ENCODE peak calls at places on chromosome 6, in ten cellular contexts. R is psoas muscle, A is neural crest cell, H is A549, C is dorsolateral prefrontal cortex, S is HepG2, G is right atrium auricular region, X is nephron progenitor cell, V is Peyer's patch, L is H1. B is an unnamed sample.

GRCh38 chr6:166112580-166112979 is 55.1 kb downstream of the TBXT start:
- DNase-seq in S (peak), X (no peak), V (no peak), C (no peak), R (no peak), L (no peak), H (peak), G (no peak), A (no peak), B (peak)

GRCh38 chr6:165877773-165878172 is 214.7 kb upstream of the PDE10A start:
- DNase-seq in V (no peak), H (no peak), C (no peak), R (no peak), L (no peak), S (no peak), A (no peak), G (no peak), X (no peak), B (no peak)

GRCh38 chr6:38579010-38579628 is 60.6 kb downstream of the BTBD9 start:
- DNase-seq in C (no peak), R (no peak), G (no peak), A (no peak), X (no peak), H (no peak), L (no peak), S (no peak), V (no peak), B (no peak)

GRCh38 chr6:114024746-114025145 is 53.8 kb upstream of the HDAC2 start:
- DNase-seq in H (no peak), R (no peak), L (no peak), C (no peak), V (no peak), S (no peak), A (no peak), G (no peak), X (no peak), B (peak)

GRCh38 chr6:16684896-16685554 is 76.2 kb downstream of the ATXN1 start:
- DNase-seq in C (no peak), G (no peak), X (no peak), V (no peak), L (no peak), H (peak), S (no peak), R (no peak), A (no peak), B (peak)

GRCh38 chr6:17583811-17584210 is 16.3 kb upstream of the FAM8A1 start:
- DNase-seq in X (no peak), V (no peak), R (no peak), A (no peak), H (no peak), C (no peak), L (no peak), S (no peak), G (no peak), B (peak)

GRCh38 chr6:26420607-26421235 is 18.6 kb downstream of the BTN3A1 start:
- DNase-seq in R (no peak), V (no peak), G (no peak), A (peak), X (peak), C (no peak), S (peak), H (peak), L (no peak), B (peak)

GRCh38 chr6:168035661-168036616 is 38.5 kb downstream of the KIF25 start:
- DNase-seq in X (no peak), G (no peak), R (no peak), L (no peak), V (no peak), H (peak), S (no peak), C (no peak), A (no peak), B (peak)

DNA sequence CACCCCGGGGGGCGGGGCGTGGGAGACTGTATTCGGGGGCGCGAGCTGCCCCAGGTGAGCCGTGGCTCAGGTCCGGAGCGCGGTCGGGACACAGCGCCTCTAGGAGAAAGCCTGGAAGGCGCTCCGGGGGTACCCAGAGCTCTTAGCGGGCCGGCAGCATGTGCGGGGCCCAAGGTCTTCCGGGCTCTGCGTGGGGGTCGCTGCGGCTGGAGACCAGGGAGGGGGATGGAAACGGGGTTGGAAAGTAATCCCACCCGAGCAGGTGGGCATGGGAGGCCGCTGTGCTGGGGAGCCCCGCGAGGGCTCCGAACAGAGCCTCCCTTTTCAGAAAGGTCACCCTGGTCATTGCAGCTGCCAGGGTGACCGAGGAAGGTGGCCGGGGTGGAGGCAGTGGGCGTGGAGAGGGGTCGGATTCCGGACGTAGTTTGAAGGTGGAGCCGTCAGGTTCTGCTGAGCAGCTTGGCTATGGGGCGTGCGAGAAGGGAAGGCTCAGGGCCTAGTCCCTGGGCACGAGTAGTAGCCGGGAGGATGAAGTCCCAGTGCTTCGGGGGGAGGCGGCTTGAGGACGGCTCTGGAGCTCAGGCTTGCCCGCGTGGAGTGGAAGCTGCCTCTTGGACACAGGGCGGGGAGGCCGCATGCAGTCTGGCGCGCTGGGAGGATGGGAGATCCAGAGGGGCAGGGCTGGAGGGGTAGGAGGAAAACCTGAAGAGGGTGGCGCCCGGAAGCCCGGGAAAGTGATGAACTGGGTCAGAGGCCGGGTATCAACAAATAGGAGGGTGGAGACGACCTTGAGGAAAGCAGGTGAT is at the start of gene SIRT5:
- DNase-seq in X (peak), V (peak), A (peak), S (peak), C (peak), G (peak), H (peak), L (peak), R (peak), B (peak)
- TF ChIP-seq CTCF in X (no peak), V (no peak), A (no peak), S (peak), C (no peak), G (no peak), H (no peak), L (no peak), R (no peak), B (no peak)

DNA sequence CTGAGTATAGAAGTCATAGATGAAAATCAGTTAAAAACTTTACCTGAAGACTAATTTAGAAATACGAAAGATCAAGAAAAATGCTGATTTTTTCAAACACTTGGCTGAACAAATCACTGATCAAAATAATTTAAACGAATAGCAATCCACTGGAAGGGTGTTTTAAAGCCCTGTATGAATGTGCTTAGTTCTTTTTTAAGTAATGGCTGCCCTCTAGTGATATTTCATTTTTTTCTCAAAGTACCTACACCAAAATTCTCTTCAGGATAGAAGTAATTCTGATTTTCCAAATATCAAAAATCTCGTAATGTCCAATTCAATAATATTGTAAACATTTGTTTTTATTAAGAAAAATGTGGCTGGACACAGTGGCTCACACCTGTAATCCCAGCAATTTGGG is 32.5 kb downstream of the AKAP7 start:
- DNase-seq in S (no peak), A (no peak), C (no peak), X (no peak), G (no peak), V (no peak), L (no peak), R (no peak), H (no peak), B (no peak)
- TF ChIP-seq CTCF in S (peak), A (peak), C (peak), X (no peak), G (peak), V (no peak), L (no peak), R (no peak), H (no peak), B (no peak)

GRCh38 chr6:112026933-112027332 is 27.0 kb upstream of the CCN6 start:
- DNase-seq in V (no peak), C (no peak), L (no peak), S (no peak), G (no peak), A (no peak), R (no peak), H (no peak), X (no peak), B (no peak)

GRCh38 chr6:112027942-112028674 is 25.8 kb upstream of the CCN6 start:
- DNase-seq in A (no peak), H (no peak), C (no peak), S (no peak), R (no peak), G (no peak), X (no peak), V (no peak), L (no peak), B (peak)

GRCh38 chr6:112030965-112031660 is 22.8 kb upstream of the CCN6 start:
- DNase-seq in G (no peak), C (no peak), X (no peak), H (no peak), V (no peak), L (no peak), A (no peak), R (no peak), S (no peak), B (no peak)

GRCh38 chr6:112030206-112030932 is 23.5 kb upstream of the CCN6 start:
- DNase-seq in H (no peak), V (no peak), R (no peak), C (no peak), G (no peak), L (no peak), S (no peak), X (no peak), A (no peak), B (no peak)

DNA sequence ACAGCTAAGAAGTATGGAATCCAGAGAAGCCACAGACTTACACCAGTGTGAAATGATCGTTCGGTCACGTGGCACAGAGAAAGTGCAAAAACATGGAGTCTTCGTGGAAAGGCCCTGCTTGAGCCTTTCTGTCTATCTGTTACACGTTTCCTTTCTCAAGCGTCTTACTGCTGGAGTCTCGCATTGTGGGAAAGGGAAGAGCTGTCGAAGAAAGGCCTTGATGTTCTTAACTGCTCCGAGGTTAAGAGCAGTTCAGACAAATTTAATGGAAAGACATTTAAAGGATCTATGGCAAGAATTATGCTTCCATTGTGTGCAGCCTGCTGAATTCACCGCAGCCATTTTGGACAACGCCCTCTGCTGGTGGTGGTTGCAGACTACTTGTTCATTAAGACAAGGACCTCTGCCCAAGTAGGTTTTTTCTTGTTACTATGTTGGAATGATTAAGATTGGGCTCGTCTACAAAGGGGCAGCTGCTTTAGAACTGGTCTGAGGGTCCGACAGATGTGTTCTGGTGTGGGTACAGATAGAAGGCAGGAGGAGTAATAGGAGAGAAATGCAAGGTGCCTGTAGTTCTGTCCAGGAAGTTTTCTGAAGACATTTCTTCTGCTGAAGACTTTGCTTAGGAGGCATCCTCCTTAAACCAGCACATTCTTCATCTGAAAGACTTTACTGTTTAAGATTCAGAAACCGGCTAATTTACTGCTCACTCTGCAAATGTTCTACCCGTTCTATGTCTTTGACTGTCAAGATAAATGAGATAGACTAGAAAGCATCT is 24.7 kb upstream of the CCN6 start:
- DNase-seq in R (peak), V (peak), L (peak), X (peak), H (peak), A (peak), S (peak), G (peak), C (peak), B (peak)
- TF ChIP-seq CTCF in R (peak), V (peak), L (peak), X (peak), H (peak), A (peak), S (peak), G (peak), C (peak), B (peak)

DNA sequence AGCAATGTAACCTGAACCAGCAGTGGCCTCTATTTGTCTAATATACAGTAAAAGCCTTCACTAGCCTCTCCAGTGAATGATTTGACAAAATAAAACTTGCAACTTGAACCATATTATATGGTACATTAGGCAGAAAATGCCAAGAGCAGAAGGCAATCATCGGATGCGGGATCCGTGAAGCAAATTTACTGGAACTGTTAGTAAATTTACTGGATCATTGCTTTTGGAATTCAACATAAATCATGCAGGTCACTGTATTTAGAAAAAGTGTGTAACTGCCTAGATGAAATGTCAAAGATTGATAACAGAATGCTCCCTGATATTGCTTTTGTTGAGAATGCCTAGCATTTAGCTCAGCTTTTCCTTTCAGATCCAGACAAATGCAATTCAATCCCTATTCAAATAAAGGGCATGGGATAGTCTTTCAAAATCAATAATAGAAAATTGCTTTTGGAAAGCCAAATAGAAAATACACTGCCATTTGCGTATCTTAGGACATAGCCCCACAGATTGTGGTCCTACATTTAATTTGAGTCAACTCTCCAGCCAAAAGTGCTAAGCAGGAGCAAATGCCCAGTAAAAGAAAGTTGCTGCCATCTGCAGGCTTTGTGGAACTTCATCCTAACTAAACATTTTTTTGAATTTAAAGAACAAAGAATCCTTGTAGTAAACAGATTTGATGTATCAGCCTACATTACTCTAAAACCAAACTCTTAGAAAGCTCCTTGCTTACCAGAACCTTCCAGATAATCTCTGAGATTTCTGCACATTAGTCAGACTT is 109.5 kb upstream of the HSF2 start:
- DNase-seq in H (peak), V (no peak), L (no peak), X (no peak), A (no peak), R (no peak), G (no peak), C (no peak), S (peak), B (peak)
- TF ChIP-seq CTCF in H (peak), V (no peak), L (peak), X (no peak), A (peak), R (peak), G (peak), C (peak), S (peak), B (peak)

DNA sequence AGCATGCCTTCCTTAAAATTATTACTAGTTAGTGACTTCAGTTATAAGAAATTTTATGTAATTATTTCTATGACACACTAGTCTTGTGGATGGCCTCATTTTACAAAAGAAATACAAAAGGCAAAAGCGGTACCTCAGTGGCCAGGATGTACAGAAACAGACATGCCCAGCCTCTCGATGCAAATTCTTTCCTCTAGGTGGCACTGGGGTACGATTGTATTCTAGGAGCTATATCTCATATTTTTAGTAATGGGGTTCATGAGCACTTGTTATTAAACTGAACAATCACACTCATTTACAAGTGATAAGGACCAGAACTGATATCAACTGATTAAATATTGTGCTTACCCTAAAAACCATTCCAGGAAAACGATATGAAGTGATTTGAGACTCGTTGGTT is 59.8 kb downstream of the SOD2 start:
- DNase-seq in A (no peak), L (no peak), X (peak), H (peak), G (no peak), R (no peak), S (peak), V (no peak), C (no peak), B (peak)
- TF ChIP-seq CTCF in A (peak), L (peak), X (no peak), H (peak), G (peak), R (peak), S (peak), V (no peak), C (no peak), B (peak)

DNA sequence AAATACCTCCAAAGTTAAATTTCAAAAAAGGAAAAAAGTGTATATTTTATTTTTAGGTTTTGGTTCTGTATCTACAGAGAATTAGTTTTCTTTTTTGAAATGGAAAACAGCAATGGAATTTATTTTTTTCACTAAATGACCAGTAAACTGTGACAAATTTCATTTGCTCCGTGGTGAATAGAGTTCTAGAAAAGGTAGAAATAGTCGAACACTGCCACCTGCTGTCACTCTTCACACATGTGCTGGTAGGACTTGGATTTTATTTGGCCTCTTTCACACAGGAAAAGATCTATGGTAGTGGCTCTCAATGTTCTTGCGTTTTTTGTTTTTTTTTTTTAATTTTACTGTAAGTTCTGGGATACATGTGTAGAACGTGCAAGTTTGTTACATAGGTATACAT is 312.5 kb downstream of the EYA4 start:
- DNase-seq in C (no peak), L (no peak), X (peak), R (no peak), V (no peak), S (peak), H (peak), A (peak), G (no peak), B (peak)
- TF ChIP-seq CTCF in C (peak), L (peak), X (peak), R (peak), V (no peak), S (peak), H (peak), A (peak), G (peak), B (peak)

DNA sequence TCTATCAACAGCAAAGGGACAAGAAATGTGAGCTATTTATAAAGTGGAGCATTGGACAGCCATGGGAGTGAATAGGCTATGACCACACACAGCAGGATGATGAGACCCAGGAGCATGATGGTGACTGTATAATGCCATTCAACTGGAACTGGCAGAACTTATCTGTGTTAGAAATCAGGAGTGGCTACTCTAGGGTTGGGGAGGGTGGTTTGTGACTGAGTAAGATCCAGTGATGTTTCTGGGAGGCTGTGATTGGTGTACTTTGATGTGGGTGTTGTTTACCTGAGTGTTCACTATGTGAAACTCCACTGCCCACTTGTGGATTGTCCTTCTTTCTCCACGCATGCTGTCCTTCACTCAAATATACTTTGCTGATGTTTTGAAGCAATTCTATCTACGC is 11.5 kb upstream of the HLA-B start:
- DNase-seq in V (no peak), A (no peak), R (no peak), H (no peak), L (no peak), C (no peak), G (no peak), S (no peak), X (no peak), B (no peak)
- TF ChIP-seq CTCF in V (no peak), A (no peak), R (no peak), H (no peak), L (no peak), C (no peak), G (no peak), S (no peak), X (no peak), B (no peak)

DNA sequence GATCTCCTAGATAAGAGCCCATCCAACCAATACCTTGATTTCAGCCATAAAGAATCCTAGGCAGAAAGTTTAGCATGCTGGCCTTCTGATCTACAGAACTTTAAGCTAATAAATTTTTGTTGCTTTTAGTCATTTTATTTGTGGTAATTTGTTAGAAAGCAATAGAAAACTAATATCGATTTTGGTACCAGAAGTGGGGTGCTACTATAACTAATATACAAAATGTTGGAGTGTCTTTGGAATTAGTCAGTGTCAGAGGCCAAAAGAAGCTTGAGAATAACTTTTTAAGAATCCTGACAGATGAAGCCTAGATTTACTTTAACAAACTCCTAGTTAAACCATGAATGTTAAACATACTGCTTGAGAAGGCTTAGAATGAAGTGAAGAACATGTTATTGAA is 83.6 kb upstream of the HSF2 start:
- DNase-seq in H (no peak), X (no peak), V (no peak), L (no peak), S (no peak), A (no peak), G (no peak), R (no peak), C (no peak), B (no peak)
- TF ChIP-seq CTCF in H (no peak), X (no peak), V (no peak), L (no peak), S (no peak), A (no peak), G (no peak), R (no peak), C (no peak), B (no peak)